ENCODE peak calls at places on chromosomes 6 and 20, in four cellular contexts. H is activated naive CD8-positive, alpha-beta T cell treated with anti-CD3 and anti-CD28 coated beads, Interleukin-2, amount 50 U/mL, for 16 hours; Q is BE2C; T is cardiac fibroblast. O is an unnamed sample.

GRCh38 chr6:141562181-141562800 is 570.4 kb upstream of the GJE1 start:
- DNase-seq in H (no peak), Q (peak; percentile 31), T (no peak), O (no peak)

GRCh38 chr6:12012231-12012565 is at the start of gene HIVEP1:
- DNase-seq in H (peak; percentile 7), T (peak; percentile 37), Q (peak; percentile 49), O (peak; percentile 14)

GRCh38 chr6:1524040-1524480 is 85.7 kb upstream of the FOXC1 start:
- DNase-seq in T (peak; percentile 65), Q (no peak), H (peak; percentile 27), O (no peak)

GRCh38 chr6:151285121-151285520 is 45.4 kb downstream of the AKAP12 start:
- DNase-seq in H (no peak), Q (no peak), T (peak; percentile 80), O (peak; percentile 73)

GRCh38 chr6:134177753-134178229 is 125.4 kb upstream of the SLC2A12 start:
- DNase-seq in H (no peak), Q (no peak), T (peak; percentile 84), O (no peak)

GRCh38 chr6:53441761-53442160 is 93.0 kb upstream of the ELOVL5 start:
- DNase-seq in T (peak; percentile 57), Q (no peak), H (no peak), O (peak; percentile 36)

GRCh38 chr6:150269857-150270223 is 99.0 kb upstream of the IYD start:
- DNase-seq in T (peak; percentile 18), Q (no peak), H (no peak), O (peak; percentile 99)

GRCh38 chr6:76852776-76853175 is 610.5 kb downstream of the HTR1B start:
- DNase-seq in T (peak; percentile 42), H (no peak), Q (no peak), O (peak; percentile 56)

GRCh38 chr20:44089987-44090674 is 96.9 kb downstream of the JPH2 start:
- DNase-seq in Q (peak; percentile 77), H (no peak), T (peak; percentile 67), O (no peak)